ENCODE peak calls at places on chromosomes 5 and 9, in four cellular contexts. T is H9, I is mesenchymal stem cell, Z is neuronal stem cell. X is an unnamed sample.

GRCh38 chr9:98251554-98251953 is 3.9 kb downstream of the TBC1D2 start:
- DNase-seq in T (no peak), I (peak; percentile 57), Z (no peak), X (peak; percentile 53)

GRCh38 chr5:149005077-149005892 is 57.6 kb downstream of the SH3TC2 start:
- DNase-seq in T (no peak), I (peak; percentile 67), Z (no peak), X (peak; percentile 8)

GRCh38 chr9:111870774-111871542 is 25.7 kb upstream of the UGCG start:
- DNase-seq in T (no peak), I (no peak), Z (no peak), X (no peak)

GRCh38 chr5:40875958-40876357 is 33.3 kb upstream of the C7 start:
- DNase-seq in T (no peak), I (no peak), Z (no peak), X (no peak)

GRCh38 chr5:6736106-6736505 is 22.9 kb downstream of the TENT4A start:
- DNase-seq in T (no peak), I (no peak), Z (no peak), X (no peak)

GRCh38 chr9:127796225-127796813 is 6.4 kb upstream of the FPGS start:
- DNase-seq in T (no peak), I (peak; percentile 55), Z (no peak), X (no peak)

GRCh38 chr9:16846986-16847385 is 23.5 kb downstream of the BNC2 start:
- DNase-seq in T (no peak), I (no peak), Z (no peak), X (no peak)

GRCh38 chr5:9691261-9691660 is 61.1 kb upstream of the TAS2R1 start:
- DNase-seq in T (no peak), I (no peak), Z (no peak), X (no peak)

GRCh38 chr5:21823588-21823987 is 1029.6 kb downstream of the CDH12 start:
- DNase-seq in T (no peak), I (no peak), Z (no peak), X (no peak)

GRCh38 chr5:148816822-148817221 is 9.6 kb upstream of the ADRB2 start:
- DNase-seq in T (no peak), I (no peak), Z (no peak), X (no peak)

GRCh38 chr9:124188331-124189110 is 69.2 kb upstream of the NEK6 start:
- DNase-seq in T (no peak), I (no peak), Z (no peak), X (no peak)

GRCh38 chr9:6785682-6786081 is 27.9 kb downstream of the KDM4C start:
- DNase-seq in T (no peak), I (no peak), Z (no peak), X (no peak)

GRCh38 chr9:35406183-35406959 is 83.5 kb upstream of the RUSC2 start:
- DNase-seq in T (peak; percentile 97), I (peak; percentile 2), Z (peak; percentile 55), X (peak; percentile 80)

GRCh38 chr5:16616536-16617271 is at the start of gene RETREG1:
- DNase-seq in T (peak; percentile 46), I (peak; percentile 5), Z (peak; percentile 49), X (peak; percentile 40)

GRCh38 chr9:114804504-114804903 is 1.3 kb downstream of the TNFSF15 start:
- DNase-seq in T (no peak), I (peak; percentile 95), Z (no peak), X (peak; percentile 77)

GRCh38 chr5:57452885-57453284 is 29.7 kb downstream of the ACTBL2 start:
- DNase-seq in T (no peak), I (peak; percentile 47), Z (no peak), X (no peak)

GRCh38 chr9:133163559-133164208 is at the start of gene GBGT1:
- DNase-seq in T (peak; percentile 84), I (peak; percentile 72), Z (no peak), X (peak; percentile 17)

GRCh38 chr5:43616535-43616934 is 13.6 kb downstream of the NNT start:
- DNase-seq in T (no peak), I (peak; percentile 62), Z (no peak), X (peak; percentile 27)

GRCh38 chr9:95225016-95225745 is 92.3 kb downstream of the FANCC start:
- DNase-seq in T (no peak), I (peak; percentile 33), Z (no peak), X (no peak)

GRCh38 chr5:65828507-65828906 is 97.9 kb upstream of the ERBIN start:
- DNase-seq in T (no peak), I (no peak), Z (no peak), X (peak; percentile 55)

GRCh38 chr9:75455444-75455921 is 367.2 kb downstream of the OSTF1 start:
- DNase-seq in T (no peak), I (no peak), Z (no peak), X (peak; percentile 5)

GRCh38 chr9:715310-715709 is 126.2 kb upstream of the DMRT1 start:
- DNase-seq in T (no peak), I (no peak), Z (no peak), X (no peak)

GRCh38 chr9:88532320-88532719 is 2.7 kb upstream of the NXNL2 start:
- DNase-seq in T (peak; percentile 90), I (peak; percentile 85), Z (peak; percentile 32), X (peak; percentile 78)

GRCh38 chr9:93232388-93232965 is 48.5 kb downstream of the WNK2 start:
- DNase-seq in T (no peak), I (no peak), Z (no peak), X (no peak)

GRCh38 chr5:93953442-93953841 is 212.0 kb upstream of the POU5F2 start:
- DNase-seq in T (no peak), I (no peak), Z (no peak), X (no peak)

GRCh38 chr9:133585481-133586367 is 23.5 kb downstream of the FAM163B start:
- DNase-seq in T (no peak), I (peak; percentile 18), Z (no peak), X (no peak)

GRCh38 chr5:66609615-66610014 is 13.4 kb downstream of the MAST4 start:
- DNase-seq in T (no peak), I (no peak), Z (no peak), X (no peak)

GRCh38 chr5:96942911-96943310 is 7.0 kb downstream of the LNPEP start:
- DNase-seq in T (no peak), I (no peak), Z (no peak), X (peak; percentile 47)

GRCh38 chr5:28542968-28543367 is 1504.6 kb upstream of the CDH9 start:
- DNase-seq in T (no peak), I (peak; percentile 46), Z (no peak), X (no peak)

GRCh38 chr9:34437006-34437925 is 21.1 kb downstream of the FAM219A start:
- DNase-seq in T (peak; percentile 67), I (peak; percentile 75), Z (peak; percentile 77), X (peak; percentile 80)

GRCh38 chr5:11803436-11803835 is 100.8 kb downstream of the CTNND2 start:
- DNase-seq in T (no peak), I (no peak), Z (no peak), X (no peak)

GRCh38 chr5:133783481-133783880 is 171.1 kb upstream of the FSTL4 start:
- DNase-seq in T (peak; percentile 0), I (no peak), Z (no peak), X (peak; percentile 8)

GRCh38 chr5:158857376-158857775 is 242.3 kb downstream of the EBF1 start:
- DNase-seq in T (no peak), I (no peak), Z (no peak), X (no peak)

GRCh38 chr5:158861366-158861765 is 238.3 kb downstream of the EBF1 start:
- DNase-seq in T (no peak), I (no peak), Z (no peak), X (no peak)

GRCh38 chr5:158858011-158858410 is 241.7 kb downstream of the EBF1 start:
- DNase-seq in T (no peak), I (no peak), Z (no peak), X (no peak)

GRCh38 chr5:158858746-158859145 is 241.0 kb downstream of the EBF1 start:
- DNase-seq in T (no peak), I (no peak), Z (no peak), X (no peak)

GRCh38 chr5:158860706-158861105 is 239.0 kb downstream of the EBF1 start:
- DNase-seq in T (no peak), I (no peak), Z (no peak), X (no peak)
- H2BK120ac ChIP-seq in T (no peak overlapping the region), I (no peak overlapping the region), Z (no peak overlapping the region), X (no peak overlapping the region)

DNA sequence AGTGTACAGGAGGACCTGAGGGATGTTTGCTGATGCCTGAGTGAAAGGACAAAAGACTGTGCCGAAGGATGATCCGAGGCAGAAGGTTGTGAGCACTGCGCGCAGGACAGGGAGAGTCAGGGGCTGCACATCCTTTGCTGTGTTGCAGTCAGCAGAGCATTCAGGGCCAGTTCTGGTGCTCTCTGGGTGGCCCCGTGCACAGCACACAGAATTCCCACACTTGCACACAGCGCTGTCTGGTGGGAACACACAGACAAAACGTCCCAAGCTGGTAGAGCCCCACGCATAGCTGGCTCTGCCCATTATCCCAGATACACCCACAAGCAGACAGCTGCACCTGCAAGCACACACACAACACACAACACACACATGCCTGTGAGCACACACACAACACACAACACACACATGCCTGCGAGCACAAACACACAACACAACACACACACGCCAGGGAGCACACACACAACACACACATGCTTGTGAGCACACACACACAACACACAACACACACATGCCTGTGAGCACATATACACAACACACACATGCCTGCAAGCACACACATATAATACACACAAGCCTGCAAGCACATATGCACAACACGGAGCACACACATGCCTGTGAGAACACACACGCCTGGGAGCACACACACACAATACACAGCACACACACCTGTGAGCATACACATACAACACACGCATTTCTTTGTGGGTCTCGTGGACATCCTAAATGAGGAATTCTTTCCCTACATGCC is 74.4 kb downstream of the FGF18 start:
- DNase-seq in T (no peak), I (no peak), Z (no peak), X (no peak)
- H3K9ac ChIP-seq in T (no peak overlapping the region), I (peak overlapping the region; percentile 76), Z (peak overlapping the region; percentile 26), X (no peak overlapping the region)

GRCh38 chr9:137579259-137579604 is 507 bp upstream of the DPH7 start:
- DNase-seq in T (peak; percentile 39), I (no peak), Z (no peak), X (no peak)

GRCh38 chr9:137581361-137582285 is 2.9 kb upstream of the DPH7 start:
- DNase-seq in T (no peak), I (no peak), Z (no peak), X (no peak)

GRCh38 chr9:137580209-137580957 is 1.7 kb upstream of the DPH7 start:
- DNase-seq in T (peak; percentile 43), I (no peak), Z (no peak), X (no peak)

GRCh38 chr9:137582286-137582860 is 3.6 kb upstream of the DPH7 start:
- DNase-seq in T (peak; percentile 61), I (no peak), Z (no peak), X (peak; percentile 8)

GRCh38 chr9:137580958-137581331 is 2.2 kb upstream of the DPH7 start:
- DNase-seq in T (no peak), I (no peak), Z (no peak), X (no peak)
- H2BK120ac ChIP-seq in T (no peak overlapping the region), I (no peak overlapping the region), Z (no peak overlapping the region), X (no peak overlapping the region)

DNA sequence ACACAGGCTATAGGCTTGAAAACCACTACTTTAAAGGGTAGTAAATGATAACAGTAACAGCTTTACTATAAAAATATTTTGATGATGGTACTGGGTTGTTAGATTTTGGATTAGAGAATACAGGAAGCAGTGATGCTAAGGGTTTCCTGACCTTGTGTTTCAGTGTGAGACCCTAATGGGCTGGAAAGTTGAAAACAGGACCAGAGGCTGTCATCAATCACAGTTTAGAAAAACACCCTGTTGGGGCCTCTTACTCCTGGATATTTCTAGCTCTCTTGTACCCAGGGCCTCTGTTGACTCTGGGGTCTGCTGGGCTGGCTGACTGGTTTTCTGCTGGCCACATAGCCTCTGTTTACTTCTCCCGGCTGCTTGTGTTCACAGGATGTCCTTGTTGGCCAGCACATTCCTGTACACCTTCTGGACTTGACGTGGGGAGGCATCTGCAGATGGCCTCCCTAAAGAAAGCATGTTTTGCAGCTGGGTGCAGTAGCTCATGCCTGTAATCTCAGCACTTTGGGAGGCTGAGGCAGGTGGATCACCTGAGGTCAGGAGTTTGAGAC is 21.5 kb downstream of the ACER2 start:
- DNase-seq in T (no peak), I (peak; percentile 21), Z (no peak), X (peak; percentile 39)
- H3K9ac ChIP-seq in T (no peak overlapping the region), I (no peak overlapping the region), Z (no peak overlapping the region), X (no peak overlapping the region)

X was measured in trophoblast cell.